ENCODE peak calls at places on chromosomes 3 and 15, in seven cellular contexts. D is WTC11, J is NCI-H524 treated with DMSO at 0.1 percent for 48 hours, G is occipital lobe, R is epithelial cell of esophagus, T is NCI-H2081, Z is iris pigment epithelial cell. L is an unnamed sample.

GRCh38 chr15:66580643-66581042 is 14.8 kb upstream of the LCTL start:
- DNase-seq in Z (peak; percentile 41), D (no peak), R (no peak), G (no peak), T (no peak), J (no peak), L (no peak)

GRCh38 chr3:61353353-61353752 is 102.1 kb upstream of the FHIT start:
- DNase-seq in D (no peak), J (no peak), T (no peak), G (peak; percentile 4), R (no peak), Z (no peak), L (no peak)

GRCh38 chr3:188468672-188469071 is 314.7 kb downstream of the LPP start:
- DNase-seq in J (peak; percentile 44), G (no peak), D (no peak), T (no peak), R (no peak), Z (peak; percentile 45), L (no peak)

GRCh38 chr15:22903961-22904534 is 65.6 kb downstream of the NIPA2 start:
- DNase-seq in D (no peak), J (no peak), T (peak; percentile 49), R (no peak), Z (no peak), G (no peak), L (no peak)

GRCh38 chr3:149314807-149315578 is 18.4 kb downstream of the TM4SF18 start:
- DNase-seq in Z (peak; percentile 85), T (no peak), J (no peak), R (peak; percentile 45), G (no peak), D (no peak), L (peak; percentile 87)

GRCh38 chr3:38347421-38348200 is 1.0 kb downstream of the XYLB start:
- DNase-seq in J (no peak), T (no peak), R (no peak), Z (no peak), G (no peak), D (no peak), L (no peak)

GRCh38 chr15:37898385-37898784 is 36.1 kb upstream of the TMCO5A start:
- DNase-seq in R (peak; percentile 78), D (no peak), J (no peak), Z (no peak), G (no peak), T (no peak), L (peak; percentile 63)

GRCh38 chr3:176328198-176328597 is 869.1 kb downstream of the TBL1XR1 start:
- DNase-seq in G (no peak), D (no peak), R (no peak), Z (no peak), J (no peak), T (no peak), L (no peak)

GRCh38 chr3:36408146-36408545 is 27.8 kb downstream of the STAC start:
- DNase-seq in T (no peak), J (no peak), R (no peak), D (no peak), G (no peak), Z (no peak), L (no peak)

GRCh38 chr15:81338422-81339007 is 14.6 kb upstream of the STARD5 start:
- DNase-seq in J (no peak), Z (peak; percentile 94), R (peak; percentile 40), T (no peak), D (no peak), G (no peak), L (peak; percentile 93)

GRCh38 chr3:169644750-169645149 is 18.8 kb downstream of the MECOM start:
- DNase-seq in T (no peak), G (no peak), R (no peak), Z (no peak), D (no peak), J (no peak), L (no peak)

GRCh38 chr3:125202197-125202596 is 10.4 kb downstream of the SLC12A8 start:
- DNase-seq in T (no peak), Z (peak; percentile 52), G (no peak), R (peak; percentile 36), J (no peak), D (peak; percentile 30), L (peak; percentile 47)

GRCh38 chr15:60695713-60696522 is 217.0 kb upstream of the ICE2 start:
- DNase-seq in Z (peak; percentile 64), G (no peak), T (no peak), R (peak; percentile 11), J (no peak), D (no peak), L (no peak)

GRCh38 chr3:165519687-165520086 is 317.5 kb downstream of the BCHE start:
- DNase-seq in Z (no peak), D (no peak), G (no peak), T (no peak), J (no peak), R (no peak), L (no peak)

GRCh38 chr15:70199124-70199482 is 101.4 kb upstream of the TLE3 start:
- DNase-seq in Z (no peak), G (no peak), D (no peak), T (no peak), R (no peak), J (no peak), L (no peak)

GRCh38 chr3:98058244-98058960 is 23.3 kb upstream of the GABRR3 start:
- DNase-seq in T (no peak), R (no peak), J (no peak), Z (no peak), G (no peak), D (no peak), L (no peak)

GRCh38 chr3:46453526-46454208 is 11.0 kb downstream of the LTF start:
- DNase-seq in Z (no peak), D (no peak), R (no peak), G (no peak), J (no peak), T (no peak), L (no peak)

GRCh38 chr3:155382396-155383042 is 89.0 kb upstream of the STRIT1 start:
- DNase-seq in T (peak; percentile 77), J (peak; percentile 40), Z (peak; percentile 45), G (no peak), R (peak; percentile 74), D (peak; percentile 89), L (peak; percentile 91)

GRCh38 chr3:50605901-50606326 is 5.7 kb downstream of the CISH start:
- DNase-seq in Z (no peak), T (no peak), R (peak; percentile 53), G (no peak), D (no peak), J (no peak), L (no peak)

GRCh38 chr15:25670025-25670554 is 193.0 kb downstream of the ATP10A start:
- DNase-seq in D (peak; percentile 76), R (no peak), G (peak; percentile 82), T (peak; percentile 2), Z (peak; percentile 14), J (peak; percentile 35), L (no peak)

GRCh38 chr3:13206799-13207577 is 133.8 kb upstream of the IQSEC1 start:
- DNase-seq in D (no peak), R (no peak), Z (no peak), T (no peak), J (no peak), G (no peak), L (no peak)

GRCh38 chr15:42494998-42495360 is 455 bp upstream of the SNAP23 start:
- DNase-seq in Z (peak; percentile 81), T (no peak), R (peak; percentile 67), J (no peak), G (peak; percentile 52), D (no peak), L (peak; percentile 49)

L was measured in PC-3.